ENCODE peak calls at places on chromosomes 2 and 18, in five cellular contexts. P, H, O, Z and G are unnamed samples.

GRCh38 chr18:31233550-31234306 is 71.1 kb upstream of the DSC1 start:
- DNase-seq in O (no peak), H (no peak), P (no peak), Z (peak; percentile 44), G (no peak)

GRCh38 chr2:202157211-202157985 is 81.0 kb downstream of the SUMO1 start:
- DNase-seq in Z (no peak), P (no peak), O (no peak), H (no peak), G (no peak)

GRCh38 chr2:147364597-147364996 is 480.2 kb upstream of the ACVR2A start:
- DNase-seq in H (no peak), P (no peak), O (no peak), Z (no peak), G (no peak)

GRCh38 chr2:175218551-175218950 is 37.0 kb upstream of the ATP5MC3 start:
- DNase-seq in O (no peak), P (peak; percentile 3), H (no peak), Z (no peak), G (no peak)

GRCh38 chr18:22286576-22286975 is 117.2 kb downstream of the GATA6 start:
- DNase-seq in H (peak; percentile 75), O (no peak), P (no peak), Z (peak; percentile 87), G (no peak)

GRCh38 chr2:58535182-58535581 is 294.1 kb upstream of the FANCL start:
- DNase-seq in P (peak; percentile 98), Z (no peak), O (no peak), H (no peak), G (peak; percentile 42)

GRCh38 chr2:41482659-41483058 is 565.2 kb upstream of the PKDCC start:
- DNase-seq in P (no peak), O (no peak), Z (no peak), H (no peak), G (no peak)

GRCh38 chr2:165440367-165440766 is 29.1 kb upstream of the CSRNP3 start:
- DNase-seq in H (no peak), P (peak; percentile 51), O (no peak), Z (no peak), G (peak; percentile 90)

GRCh38 chr2:105813045-105813315 is 68.3 kb downstream of the NCK2 start:
- DNase-seq in P (no peak), O (no peak), H (no peak), Z (no peak), G (no peak)

GRCh38 chr2:235493775-235494715 is at the start of gene AGAP1:
- DNase-seq in Z (peak; percentile 90), O (peak; percentile 89), H (peak; percentile 92), P (peak; percentile 91), G (peak; percentile 93)

GRCh38 chr2:37984589-37984988 is 59.5 kb downstream of the RMDN2 start:
- DNase-seq in Z (no peak), H (no peak), P (peak; percentile 13), O (no peak), G (no peak)

DNA sequence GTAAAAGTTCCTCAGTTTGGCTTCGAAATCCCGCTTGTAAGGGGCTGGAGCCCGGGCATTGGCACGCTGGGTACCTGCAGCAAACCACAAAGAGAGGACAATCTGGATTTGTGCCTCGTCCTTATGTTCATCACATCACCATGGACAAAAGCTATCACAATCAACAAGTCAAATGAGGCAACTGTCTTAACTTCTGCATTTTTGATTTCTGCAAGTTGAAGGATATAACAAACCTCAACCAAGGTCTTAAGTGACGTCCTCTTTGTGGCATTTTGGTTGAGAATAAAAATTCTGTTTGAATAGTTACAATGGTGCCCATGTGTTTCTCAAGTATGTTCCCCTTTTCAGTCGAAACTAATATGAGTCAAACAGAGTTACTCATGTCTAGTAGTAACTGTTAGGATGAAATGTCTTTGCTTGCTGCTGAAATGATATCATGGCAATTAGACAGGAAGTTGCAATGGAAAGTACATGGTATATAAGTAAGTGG is 70.8 kb upstream of the STK17B start:
- DNase-seq in H (no peak), P (no peak), O (no peak), Z (no peak), G (no peak)
- H3K27ac ChIP-seq in H (no peak overlapping the region), P (no peak overlapping the region), O (peak overlapping the region; percentile 42), Z (peak overlapping the region; percentile 4), G (no peak overlapping the region)

DNA sequence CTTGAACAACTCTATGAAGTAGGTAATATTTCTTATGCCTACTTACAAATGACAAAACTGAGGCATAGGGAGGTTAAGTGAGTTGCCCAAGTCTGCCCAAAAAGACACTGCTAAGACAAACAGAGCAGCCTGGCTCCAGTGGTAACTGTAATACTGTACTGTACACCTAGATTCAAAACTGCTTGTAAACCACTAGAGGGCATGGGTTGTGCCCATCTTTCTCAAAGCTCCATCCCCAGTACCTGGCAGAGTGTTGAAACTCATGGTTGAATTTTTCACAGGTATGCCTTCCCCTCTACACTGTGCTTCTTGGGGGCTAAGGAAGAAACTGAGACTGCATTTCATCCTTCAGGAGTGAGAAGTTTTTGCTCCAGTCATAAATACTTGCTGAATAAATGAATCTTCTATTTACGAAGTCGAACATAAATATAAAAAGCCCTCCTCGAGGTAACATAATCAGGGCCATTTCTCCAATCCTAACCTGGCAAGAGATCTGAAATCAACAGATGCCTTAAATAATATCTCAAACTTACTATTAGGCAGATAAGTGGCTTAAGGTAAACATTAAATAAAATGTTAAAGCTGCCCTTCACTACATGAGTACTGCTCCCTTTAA is 2.0 kb downstream of the PPP4R1 start:
- DNase-seq in O (no peak), P (peak; percentile 55), H (no peak), Z (peak; percentile 53), G (peak; percentile 56)
- H3K4me3 ChIP-seq in O (peak overlapping the region; percentile 76), P (no peak overlapping the region), H (peak overlapping the region; percentile 77), Z (no peak overlapping the region), G (peak overlapping the region; percentile 84)

DNA sequence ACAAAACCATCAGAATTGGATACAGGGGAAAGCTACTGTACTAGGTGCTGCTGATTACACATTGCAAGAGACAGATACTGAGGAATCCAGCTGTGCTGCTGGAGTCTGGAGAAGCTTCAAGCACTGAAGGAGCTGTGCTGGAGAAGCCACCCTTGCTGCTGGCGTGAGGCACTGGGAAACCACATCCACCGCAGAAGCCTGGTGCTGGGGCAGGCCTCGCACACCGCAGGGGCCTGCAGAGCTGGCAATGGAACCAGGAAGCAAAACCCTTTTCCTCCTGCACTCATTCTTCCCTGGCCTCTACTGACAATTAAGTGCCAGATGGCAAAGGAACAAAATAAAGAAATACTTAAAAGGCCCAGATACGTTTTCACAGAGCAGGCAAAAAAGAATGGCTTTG is 94.4 kb upstream of the MSH6 start:
- DNase-seq in P (peak; percentile 65), H (no peak), Z (no peak), O (no peak), G (peak; percentile 14)
- H3K27ac ChIP-seq in P (no peak overlapping the region), H (no peak overlapping the region), Z (no peak overlapping the region), O (no peak overlapping the region), G (no peak overlapping the region)

GRCh38 chr2:69933839-69934613 is 19.1 kb downstream of the MXD1 start:
- DNase-seq in H (peak; percentile 65), O (peak; percentile 56), P (no peak), Z (no peak), G (no peak)
- H3K4me3 ChIP-seq in H (no peak overlapping the region), O (no peak overlapping the region), P (no peak overlapping the region), Z (no peak overlapping the region), G (no peak overlapping the region)

GRCh38 chr18:70663141-70663540 is 374.3 kb downstream of the SOCS6 start:
- DNase-seq in H (no peak), Z (no peak), O (no peak), P (no peak), G (no peak)
- H3K27ac ChIP-seq in H (no peak overlapping the region), Z (no peak overlapping the region), O (no peak overlapping the region), P (no peak overlapping the region), G (no peak overlapping the region)